ENCODE peak calls at places on chromosome X, in eight cellular contexts. L is cardiac fibroblast, K is mucosa of descending colon, X is kidney epithelial cell, R is HCT116, V is coronary artery, C is foreskin fibroblast, N is SK-N-SH. S is an unnamed sample.
A peak's percentile ranks its signal among the peaks of the same experiment; 100 is the strongest.

GRCh38 chrX:29090811-29091210 is 503.6 kb downstream of the IL1RAPL1 start:
- DNase-seq in L (peak; percentile 44), K (no peak), X (no peak), R (no peak), V (no peak), C (no peak), N (no peak), S (no peak)

GRCh38 chrX:94107981-94108380 is 434.0 kb downstream of the FAM133A start:
- DNase-seq in L (no peak), K (no peak), X (no peak), R (no peak), V (no peak), C (no peak), N (no peak), S (no peak)

GRCh38 chrX:15963858-15964257 is 109.2 kb upstream of the AP1S2 start:
- DNase-seq in L (no peak), K (no peak), X (no peak), R (no peak), V (no peak), C (no peak), N (no peak), S (no peak)

GRCh38 chrX:4994855-4995254 is 1233.8 kb downstream of the NLGN4X start:
- DNase-seq in L (no peak), K (no peak), X (no peak), R (no peak), V (no peak), C (no peak), N (no peak), S (no peak)

GRCh38 chrX:140501940-140502468 is 2.9 kb downstream of the SOX3 start:
- DNase-seq in L (no peak), K (no peak), X (no peak), R (no peak), V (no peak), C (no peak), N (no peak), S (no peak)

GRCh38 chrX:55813150-55813549 is 95.6 kb downstream of the RRAGB start:
- DNase-seq in L (no peak), K (no peak), X (no peak), R (no peak), V (no peak), C (no peak), N (no peak), S (no peak)

GRCh38 chrX:103362504-103362903 is 6.2 kb downstream of the TCEAL9 start:
- DNase-seq in L (peak; percentile 62), K (no peak), X (peak; percentile 23), R (no peak), V (no peak), C (no peak), N (no peak), S (no peak)

GRCh38 chrX:136115124-136115908 is 32.0 kb upstream of the FHL1 start:
- DNase-seq in L (peak; percentile 16), K (no peak), X (no peak), R (no peak), V (no peak), C (no peak), N (no peak), S (no peak)

GRCh38 chrX:2627272-2627867 is 63.7 kb upstream of the CD99 start:
- DNase-seq in L (peak; percentile 61), K (peak; percentile 57), X (no peak), R (peak; percentile 44), V (no peak), C (no peak), N (peak; percentile 19), S (peak; percentile 65)

GRCh38 chrX:13094780-13095425 is 50.5 kb upstream of the FAM9C start:
- DNase-seq in L (peak; percentile 66), K (no peak), X (no peak), R (no peak), V (no peak), C (no peak), N (no peak), S (no peak)

GRCh38 chrX:16711219-16712115 is 1.0 kb downstream of the CTPS2 start:
- DNase-seq in L (no peak), K (peak; percentile 14), X (no peak), R (no peak), V (no peak), C (no peak), N (peak; percentile 44), S (no peak)

GRCh38 chrX:123685273-123685672 is 47.6 kb downstream of the THOC2 start:
- DNase-seq in L (no peak), K (no peak), X (no peak), R (no peak), V (no peak), C (no peak), N (no peak), S (no peak)

GRCh38 chrX:13147147-13147546 is 102.7 kb upstream of the FAM9C start:
- DNase-seq in L (no peak), K (no peak), X (no peak), R (no peak), V (no peak), C (no peak), N (no peak), S (no peak)

GRCh38 chrX:16250296-16250695 is 83.0 kb downstream of the MAGEB17 start:
- DNase-seq in L (no peak), K (no peak), X (no peak), R (no peak), V (no peak), C (peak; percentile 1), N (no peak), S (no peak)

GRCh38 chrX:1323315-1323714 is 13.3 kb upstream of the IL3RA start:
- DNase-seq in L (peak; percentile 5), K (peak; percentile 70), X (no peak), R (peak; percentile 65), V (no peak), C (no peak), N (peak; percentile 38), S (peak; percentile 55)

GRCh38 chrX:65925592-65925991 is 114.3 kb downstream of the VSIG4 start:
- DNase-seq in L (no peak), K (no peak), X (no peak), R (no peak), V (no peak), C (no peak), N (no peak), S (no peak)

GRCh38 chrX:40267334-40268118 is 169.8 kb upstream of the BCOR start:
- DNase-seq in L (no peak), K (no peak), X (no peak), R (no peak), V (no peak), C (no peak), N (no peak), S (no peak)

GRCh38 chrX:48703642-48704481 is 7.3 kb downstream of the SUV39H1 start:
- DNase-seq in L (peak; percentile 28), K (peak; percentile 21), X (peak; percentile 12), R (no peak), V (no peak), C (peak; percentile 40), N (no peak), S (no peak)

GRCh38 chrX:122880952-122881351 is 303.1 kb upstream of the GRIA3 start:
- DNase-seq in L (no peak), K (no peak), X (no peak), R (no peak), V (no peak), C (no peak), N (no peak), S (no peak)

GRCh38 chrX:17597836-17598434 is 139.4 kb upstream of the SCML1 start:
- DNase-seq in L (peak; percentile 85), K (peak; percentile 78), X (no peak), R (no peak), V (peak; percentile 81), C (no peak), N (peak; percentile 17), S (no peak)

GRCh38 chrX:56986138-56986537 is 9.2 kb downstream of the SPIN3 start:
- DNase-seq in L (no peak), K (no peak), X (no peak), R (no peak), V (no peak), C (no peak), N (no peak), S (no peak)

DNA sequence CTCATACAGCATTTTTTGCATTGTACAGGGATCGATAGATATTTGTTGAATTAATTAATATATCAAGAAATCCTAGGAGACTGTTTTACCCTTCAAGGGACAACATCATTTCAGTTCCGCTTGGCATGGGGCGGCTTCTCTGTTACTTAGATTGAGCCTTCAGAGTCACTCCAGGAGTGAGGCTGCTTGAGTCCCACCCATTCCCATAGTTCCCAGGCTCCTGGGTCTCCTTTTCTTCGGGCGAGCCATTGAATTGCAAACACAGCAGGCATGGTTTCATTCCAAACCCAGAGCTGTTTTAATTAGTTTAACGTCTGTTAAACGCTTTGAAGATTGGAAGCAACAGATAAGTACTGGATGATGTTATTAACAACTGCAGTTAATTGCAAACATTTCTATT is 590 bp upstream of the EDA start:
- DNase-seq in L (no peak), K (peak; percentile 2), X (no peak), R (no peak), V (no peak), C (no peak), N (peak; percentile 2), S (no peak)
- H3K4me3 ChIP-seq in L (no peak overlapping the region), K (no peak overlapping the region), X (no peak overlapping the region), R (peak overlapping the region; percentile 13), V (peak overlapping the region; percentile 80), C (peak overlapping the region; percentile 25), N (peak overlapping the region; percentile 38), S (peak overlapping the region; percentile 27)

GRCh38 chrX:78330540-78330939 is 3.1 kb upstream of the CYSLTR1 start:
- DNase-seq in L (no peak), K (no peak), X (no peak), R (no peak), V (no peak), C (no peak), N (no peak), S (no peak)

GRCh38 chrX:78330068-78330467 is 2.7 kb upstream of the CYSLTR1 start:
- DNase-seq in L (no peak), K (no peak), X (no peak), R (no peak), V (no peak), C (no peak), N (no peak), S (no peak)

GRCh38 chrX:78331708-78332107 is 4.3 kb upstream of the CYSLTR1 start:
- DNase-seq in L (no peak), K (no peak), X (no peak), R (no peak), V (no peak), C (no peak), N (no peak), S (peak; percentile 14)

GRCh38 chrX:78329486-78329885 is 2.1 kb upstream of the CYSLTR1 start:
- DNase-seq in L (no peak), K (no peak), X (no peak), R (no peak), V (no peak), C (no peak), N (no peak), S (no peak)

GRCh38 chrX:78327370-78328048 is at the start of gene CYSLTR1:
- DNase-seq in L (no peak), K (peak; percentile 10), X (no peak), R (no peak), V (no peak), C (no peak), N (no peak), S (no peak)
- H3K4me3 ChIP-seq in L (no peak within 1 kb of the TSS), K (no peak within 1 kb of the TSS), X (no peak within 1 kb of the TSS), R (no peak within 1 kb of the TSS), V (peak within 1 kb of the TSS; percentile 29), C (no peak within 1 kb of the TSS), N (no peak within 1 kb of the TSS), S (no peak within 1 kb of the TSS)

GRCh38 chrX:107676559-107677378 is 48.5 kb downstream of the PRPS1 start:
- DNase-seq in L (peak; percentile 96), K (peak; percentile 72), X (no peak), R (peak; percentile 78), V (peak; percentile 96), C (peak; percentile 93), N (peak; percentile 62), S (no peak)
- H3K4me3 ChIP-seq in L (peak overlapping the region; percentile 72), K (peak overlapping the region; percentile 24), X (peak overlapping the region; percentile 50), R (peak overlapping the region; percentile 61), V (peak overlapping the region; percentile 69), C (peak overlapping the region; percentile 62), N (peak overlapping the region; percentile 45), S (no peak overlapping the region)

GRCh38 chrX:129932792-129933321 is 26.9 kb downstream of the UTP14A start:
- DNase-seq in L (no peak), K (peak; percentile 34), X (no peak), R (no peak), V (no peak), C (no peak), N (no peak), S (no peak)
- H3K4me3 ChIP-seq in L (no peak overlapping the region), K (peak overlapping the region; percentile 17), X (peak overlapping the region; percentile 17), R (peak overlapping the region; percentile 28), V (peak overlapping the region; percentile 80), C (peak overlapping the region; percentile 37), N (peak overlapping the region; percentile 49), S (no peak overlapping the region)

S was measured in Jurkat, Clone E6-1.